ENCODE peak calls at places on chromosomes 5 and 9, in six cellular contexts. One of them, this sample, is unnamed. For H3K4me1, the result is how much of the 10 kb centered on the place peaks cover.

GRCh38 chr5:173324115-173325001 is 3.9 kb downstream of the STC2 start:
- DNase-seq in PC-9: no peak
- DNase-seq in HepG2: no peak
- DNase-seq in H9: no peak
- DNase-seq in IMR-90: peak
- DNase-seq in SK-N-SH: peak
- DNase-seq in this sample: peak

GRCh38 chr5:142072488-142072887 is 36.1 kb upstream of the NDFIP1 start:
- DNase-seq in PC-9: no peak
- DNase-seq in HepG2: no peak
- DNase-seq in H9: no peak
- DNase-seq in IMR-90: no peak
- DNase-seq in SK-N-SH: no peak
- DNase-seq in this sample: no peak

GRCh38 chr5:74231697-74232096 is 408.8 kb downstream of the ENC1 start:
- DNase-seq in PC-9: no peak
- DNase-seq in HepG2: no peak
- DNase-seq in H9: no peak
- DNase-seq in IMR-90: no peak
- DNase-seq in SK-N-SH: no peak
- DNase-seq in this sample: peak

GRCh38 chr9:108760841-108761240 is 94.9 kb downstream of the ACTL7B start:
- DNase-seq in PC-9: no peak
- DNase-seq in HepG2: no peak
- DNase-seq in H9: no peak
- DNase-seq in IMR-90: no peak
- DNase-seq in SK-N-SH: no peak
- DNase-seq in this sample: no peak

GRCh38 chr9:97510797-97511761 is 9.6 kb downstream of the TMOD1 start:
- DNase-seq in PC-9: no peak
- DNase-seq in HepG2: no peak
- DNase-seq in H9: peak
- DNase-seq in IMR-90: peak
- DNase-seq in SK-N-SH: no peak
- DNase-seq in this sample: peak

GRCh38 chr9:100150209-100150608 is 51.2 kb downstream of the INVS start:
- DNase-seq in PC-9: no peak
- DNase-seq in HepG2: no peak
- DNase-seq in H9: no peak
- DNase-seq in IMR-90: peak
- DNase-seq in SK-N-SH: peak
- DNase-seq in this sample: no peak

GRCh38 chr5:28766565-28767158 is 1728.3 kb upstream of the CDH9 start:
- DNase-seq in PC-9: peak
- DNase-seq in HepG2: peak
- DNase-seq in H9: no peak
- DNase-seq in IMR-90: peak
- DNase-seq in SK-N-SH: peak
- DNase-seq in this sample: peak

GRCh38 chr9:221989-222776 is 7.5 kb downstream of the DOCK8 start:
- DNase-seq in PC-9: no peak
- DNase-seq in HepG2: peak
- DNase-seq in H9: no peak
- DNase-seq in IMR-90: no peak
- DNase-seq in SK-N-SH: no peak
- DNase-seq in this sample: no peak

GRCh38 chr9:125994066-125994943 is 247.1 kb downstream of the PBX3 start:
- DNase-seq in PC-9: no peak
- DNase-seq in HepG2: no peak
- DNase-seq in H9: no peak
- DNase-seq in IMR-90: no peak
- DNase-seq in SK-N-SH: peak
- DNase-seq in this sample: no peak

GRCh38 chr5:178110511-178110910 is 2.8 kb upstream of the N4BP3 start:
- DNase-seq in PC-9: no peak
- DNase-seq in HepG2: no peak
- DNase-seq in H9: no peak
- DNase-seq in IMR-90: no peak
- DNase-seq in SK-N-SH: no peak
- DNase-seq in this sample: no peak

GRCh38 chr5:132487841-132488555 is 2.6 kb downstream of the IRF1 start:
- DNase-seq in PC-9: no peak
- DNase-seq in HepG2: no peak
- DNase-seq in H9: peak
- DNase-seq in IMR-90: no peak
- DNase-seq in SK-N-SH: no peak
- DNase-seq in this sample: no peak

GRCh38 chr5:163880307-163880706 is 374.9 kb downstream of the MAT2B start:
- DNase-seq in PC-9: no peak
- DNase-seq in HepG2: no peak
- DNase-seq in H9: no peak
- DNase-seq in IMR-90: peak
- DNase-seq in SK-N-SH: no peak
- DNase-seq in this sample: peak

GRCh38 chr5:139774980-139775654 is 20.5 kb upstream of the PSD2 start:
- DNase-seq in PC-9: peak
- DNase-seq in HepG2: peak
- DNase-seq in H9: peak
- DNase-seq in IMR-90: peak
- DNase-seq in SK-N-SH: peak
- DNase-seq in this sample: peak

GRCh38 chr5:175501759-175502158 is 23.4 kb downstream of the SFXN1 start:
- DNase-seq in PC-9: no peak
- DNase-seq in HepG2: no peak
- DNase-seq in H9: peak
- DNase-seq in IMR-90: no peak
- DNase-seq in SK-N-SH: no peak
- DNase-seq in this sample: no peak

GRCh38 chr5:83220331-83220730 is 143.0 kb downstream of the XRCC4 start:
- DNase-seq in PC-9: no peak
- DNase-seq in HepG2: no peak
- DNase-seq in H9: no peak
- DNase-seq in IMR-90: peak
- DNase-seq in SK-N-SH: peak
- DNase-seq in this sample: no peak

GRCh38 chr5:150512368-150512747 is 4.4 kb downstream of the NDST1 start:
- DNase-seq in PC-9: no peak
- DNase-seq in HepG2: no peak
- DNase-seq in H9: no peak
- DNase-seq in IMR-90: no peak
- DNase-seq in SK-N-SH: no peak
- DNase-seq in this sample: no peak

GRCh38 chr5:161399996-161400562 is 146.4 kb downstream of the GABRB2 start:
- DNase-seq in PC-9: no peak
- DNase-seq in HepG2: no peak
- DNase-seq in H9: no peak
- DNase-seq in IMR-90: no peak
- DNase-seq in SK-N-SH: no peak
- DNase-seq in this sample: no peak

DNA sequence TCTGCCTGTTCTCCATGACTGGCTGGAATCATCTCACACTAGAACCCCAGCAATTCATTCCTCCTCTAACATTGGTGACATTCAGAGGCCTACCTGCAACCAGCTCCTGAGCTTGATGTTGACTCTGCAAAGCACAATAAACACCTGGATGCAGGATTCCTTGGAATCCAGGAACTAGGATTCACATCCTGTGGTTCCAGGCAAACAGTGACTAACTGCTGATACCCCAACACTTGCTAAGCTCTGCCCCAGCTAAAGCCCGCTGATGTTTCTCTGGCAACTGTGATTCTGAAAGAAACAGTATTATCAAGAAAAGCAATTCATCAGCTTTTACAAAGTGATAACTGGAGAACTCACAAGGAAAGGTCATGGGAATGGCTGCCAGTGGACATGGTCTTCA is 29.2 kb downstream of the SUSD1 start:
- DNase-seq in PC-9: peak
- DNase-seq in HepG2: no peak
- DNase-seq in H9: peak
- DNase-seq in IMR-90: peak
- DNase-seq in SK-N-SH: no peak
- DNase-seq in this sample: peak
- H2AFZ ChIP-seq in PC-9: no peak
- H2AFZ ChIP-seq in HepG2: no peak
- H2AFZ ChIP-seq in H9: no peak
- H2AFZ ChIP-seq in IMR-90: no peak
- H2AFZ ChIP-seq in SK-N-SH: no peak
- H2AFZ ChIP-seq in this sample: no peak

GRCh38 chr5:116516021-116516420 is 58.6 kb downstream of the SEMA6A start:
- DNase-seq in PC-9: no peak
- DNase-seq in HepG2: no peak
- DNase-seq in H9: no peak
- DNase-seq in IMR-90: no peak
- DNase-seq in SK-N-SH: peak
- DNase-seq in this sample: no peak
- H3K4me1 ChIP-seq in PC-9: under half
- H3K4me1 ChIP-seq in HepG2: under half
- H3K4me1 ChIP-seq in H9: under half
- H3K4me1 ChIP-seq in IMR-90: under half
- H3K4me1 ChIP-seq in SK-N-SH: under half
- H3K4me1 ChIP-seq in this sample: under half

GRCh38 chr9:112301420-112301819 is 32.0 kb downstream of the PTBP3 start:
- DNase-seq in PC-9: no peak
- DNase-seq in HepG2: no peak
- DNase-seq in H9: no peak
- DNase-seq in IMR-90: no peak
- DNase-seq in SK-N-SH: no peak
- DNase-seq in this sample: no peak

GRCh38 chr9:112296929-112297328 is 36.5 kb downstream of the PTBP3 start:
- DNase-seq in PC-9: no peak
- DNase-seq in HepG2: no peak
- DNase-seq in H9: no peak
- DNase-seq in IMR-90: no peak
- DNase-seq in SK-N-SH: no peak
- DNase-seq in this sample: no peak

GRCh38 chr9:112295174-112295573 is 38.2 kb downstream of the PTBP3 start:
- DNase-seq in PC-9: no peak
- DNase-seq in HepG2: no peak
- DNase-seq in H9: no peak
- DNase-seq in IMR-90: no peak
- DNase-seq in SK-N-SH: no peak
- DNase-seq in this sample: no peak

GRCh38 chr9:112299514-112299913 is 33.9 kb downstream of the PTBP3 start:
- DNase-seq in PC-9: no peak
- DNase-seq in HepG2: peak
- DNase-seq in H9: no peak
- DNase-seq in IMR-90: peak
- DNase-seq in SK-N-SH: no peak
- DNase-seq in this sample: peak
- H2AFZ ChIP-seq in PC-9: no peak
- H2AFZ ChIP-seq in HepG2: no peak
- H2AFZ ChIP-seq in H9: no peak
- H2AFZ ChIP-seq in IMR-90: no peak
- H2AFZ ChIP-seq in SK-N-SH: no peak
- H2AFZ ChIP-seq in this sample: no peak

GRCh38 chr9:69252436-69252835 is 72.6 kb upstream of the ENTREP1 start:
- DNase-seq in PC-9: no peak
- DNase-seq in HepG2: no peak
- DNase-seq in H9: no peak
- DNase-seq in IMR-90: no peak
- DNase-seq in SK-N-SH: no peak
- DNase-seq in this sample: no peak
- H3K4me1 ChIP-seq in PC-9: under half
- H3K4me1 ChIP-seq in HepG2: under half
- H3K4me1 ChIP-seq in H9: under half
- H3K4me1 ChIP-seq in IMR-90: under half
- H3K4me1 ChIP-seq in SK-N-SH: under half
- H3K4me1 ChIP-seq in this sample: under half

This sample was measured in astrocyte.